ENCODE peak calls at places on chromosomes 7 and 10, in five cellular contexts. One of them, this sample, is unnamed.

GRCh38 chr7:134712196-134712595 is 65.5 kb downstream of the BPGM start:
- DNase-seq in activated naive CD8-positive, alpha-beta T cell treated with anti-CD3 and anti-CD28 coated beads for 36 hours: no peak
- DNase-seq in activated T-cell treated with anti-CD3 and anti-CD28 coated beads for 1 hour: no peak
- DNase-seq in activated CD4-positive, alpha-beta T cell treated with anti-CD3 and anti-CD28 coated beads for 48 hours: no peak
- DNase-seq in esophagus squamous epithelium: no peak
- DNase-seq in this sample: no peak

GRCh38 chr7:70346844-70347462 is 748.7 kb downstream of the AUTS2 start:
- DNase-seq in activated naive CD8-positive, alpha-beta T cell treated with anti-CD3 and anti-CD28 coated beads for 36 hours: no peak
- DNase-seq in activated T-cell treated with anti-CD3 and anti-CD28 coated beads for 1 hour: no peak
- DNase-seq in activated CD4-positive, alpha-beta T cell treated with anti-CD3 and anti-CD28 coated beads for 48 hours: no peak
- DNase-seq in esophagus squamous epithelium: no peak
- DNase-seq in this sample: no peak

GRCh38 chr10:69375307-69376151 is 41.2 kb downstream of the TACR2 start:
- DNase-seq in activated naive CD8-positive, alpha-beta T cell treated with anti-CD3 and anti-CD28 coated beads for 36 hours: no peak
- DNase-seq in activated T-cell treated with anti-CD3 and anti-CD28 coated beads for 1 hour: no peak
- DNase-seq in activated CD4-positive, alpha-beta T cell treated with anti-CD3 and anti-CD28 coated beads for 48 hours: no peak
- DNase-seq in esophagus squamous epithelium: no peak
- DNase-seq in this sample: no peak

GRCh38 chr10:118472961-118473675 is 122.3 kb downstream of the PRLHR start:
- DNase-seq in activated naive CD8-positive, alpha-beta T cell treated with anti-CD3 and anti-CD28 coated beads for 36 hours: no peak
- DNase-seq in activated T-cell treated with anti-CD3 and anti-CD28 coated beads for 1 hour: no peak
- DNase-seq in activated CD4-positive, alpha-beta T cell treated with anti-CD3 and anti-CD28 coated beads for 48 hours: no peak
- DNase-seq in esophagus squamous epithelium: no peak
- DNase-seq in this sample: no peak

GRCh38 chr10:121994429-121994881 is 5.5 kb downstream of the TACC2 start:
- DNase-seq in activated naive CD8-positive, alpha-beta T cell treated with anti-CD3 and anti-CD28 coated beads for 36 hours: no peak
- DNase-seq in activated T-cell treated with anti-CD3 and anti-CD28 coated beads for 1 hour: no peak
- DNase-seq in activated CD4-positive, alpha-beta T cell treated with anti-CD3 and anti-CD28 coated beads for 48 hours: no peak
- DNase-seq in esophagus squamous epithelium: no peak
- DNase-seq in this sample: no peak

GRCh38 chr10:31136951-31137885 is 105.6 kb upstream of the ZNF438 start:
- DNase-seq in activated naive CD8-positive, alpha-beta T cell treated with anti-CD3 and anti-CD28 coated beads for 36 hours: no peak
- DNase-seq in activated T-cell treated with anti-CD3 and anti-CD28 coated beads for 1 hour: no peak
- DNase-seq in activated CD4-positive, alpha-beta T cell treated with anti-CD3 and anti-CD28 coated beads for 48 hours: no peak
- DNase-seq in esophagus squamous epithelium: no peak
- DNase-seq in this sample: no peak

GRCh38 chr10:119360181-119360921 is 153.0 kb downstream of the GRK5 start:
- DNase-seq in activated naive CD8-positive, alpha-beta T cell treated with anti-CD3 and anti-CD28 coated beads for 36 hours: no peak
- DNase-seq in activated T-cell treated with anti-CD3 and anti-CD28 coated beads for 1 hour: no peak
- DNase-seq in activated CD4-positive, alpha-beta T cell treated with anti-CD3 and anti-CD28 coated beads for 48 hours: peak
- DNase-seq in esophagus squamous epithelium: no peak
- DNase-seq in this sample: no peak

GRCh38 chr7:81534446-81534845 is 235.4 kb downstream of the HGF start:
- DNase-seq in activated naive CD8-positive, alpha-beta T cell treated with anti-CD3 and anti-CD28 coated beads for 36 hours: no peak
- DNase-seq in activated T-cell treated with anti-CD3 and anti-CD28 coated beads for 1 hour: no peak
- DNase-seq in activated CD4-positive, alpha-beta T cell treated with anti-CD3 and anti-CD28 coated beads for 48 hours: no peak
- DNase-seq in esophagus squamous epithelium: no peak
- DNase-seq in this sample: no peak

GRCh38 chr7:20229652-20230500 is 12.7 kb upstream of the MACC1 start:
- DNase-seq in activated naive CD8-positive, alpha-beta T cell treated with anti-CD3 and anti-CD28 coated beads for 36 hours: no peak
- DNase-seq in activated T-cell treated with anti-CD3 and anti-CD28 coated beads for 1 hour: no peak
- DNase-seq in activated CD4-positive, alpha-beta T cell treated with anti-CD3 and anti-CD28 coated beads for 48 hours: no peak
- DNase-seq in esophagus squamous epithelium: no peak
- DNase-seq in this sample: no peak

GRCh38 chr7:132162745-132163144 is 413.5 kb downstream of the PLXNA4 start:
- DNase-seq in activated naive CD8-positive, alpha-beta T cell treated with anti-CD3 and anti-CD28 coated beads for 36 hours: no peak
- DNase-seq in activated T-cell treated with anti-CD3 and anti-CD28 coated beads for 1 hour: no peak
- DNase-seq in activated CD4-positive, alpha-beta T cell treated with anti-CD3 and anti-CD28 coated beads for 48 hours: no peak
- DNase-seq in esophagus squamous epithelium: no peak
- DNase-seq in this sample: no peak